ENCODE peak calls at places on chromosomes 16 and 17, in five cellular contexts. V is stimulated activated CD4-positive, alpha-beta T cell treated with anti-CD3 and anti-CD28 coated beads, Interleukin-1b, Interleukin-23, amount 100 ng/mL, for 1 hour; Z is naive thymus-derived CD8-positive, alpha-beta T cell; H is H9; C is nephron progenitor cell. F is an unnamed sample.

GRCh38 chr16:83969771-83970429 is 1.9 kb downstream of the NECAB2 start:
- DNase-seq in V (no peak), Z (no peak), H (no peak), C (no peak), F (no peak)

GRCh38 chr17:46820592-46821450 is 2.3 kb upstream of the WNT3 start:
- DNase-seq in V (no peak), Z (no peak), H (peak), C (no peak), F (no peak)

GRCh38 chr17:44901323-44901965 is 2.2 kb upstream of the EFTUD2 start:
- DNase-seq in V (no peak), Z (no peak), H (no peak), C (no peak), F (peak)

GRCh38 chr17:48505788-48506187 is 25.0 kb downstream of the HOXB1 start:
- DNase-seq in V (peak), Z (peak), H (no peak), C (no peak), F (no peak)

GRCh38 chr16:17409894-17410293 is 60.9 kb downstream of the XYLT1 start:
- DNase-seq in V (no peak), Z (no peak), H (no peak), C (no peak), F (no peak)

GRCh38 chr17:80724723-80725388 is 180.2 kb downstream of the RPTOR start:
- DNase-seq in V (no peak), Z (no peak), H (no peak), C (no peak), F (no peak)

GRCh38 chr16:83964684-83965443 is 3.2 kb upstream of the NECAB2 start:
- DNase-seq in V (no peak), Z (no peak), H (no peak), C (no peak), F (no peak)

GRCh38 chr16:82008957-82009592 is 2.2 kb downstream of the SDR42E1 start:
- DNase-seq in V (no peak), Z (no peak), H (no peak), C (no peak), F (no peak)

GRCh38 chr17:55454906-55455474 is 33.4 kb upstream of the MMD start:
- DNase-seq in V (no peak), Z (no peak), H (no peak), C (no peak), F (no peak)

GRCh38 chr16:6446370-6446769 is 886.3 kb upstream of the RBFOX1 start:
- DNase-seq in V (no peak), Z (no peak), H (no peak), C (no peak), F (peak)

GRCh38 chr17:63843387-63844292 is 1.2 kb upstream of the SMARCD2 start:
- DNase-seq in V (no peak), Z (peak), H (no peak), C (no peak), F (no peak)

GRCh38 chr16:57544129-57544653 is 1.7 kb downstream of the ADGRG5 start:
- DNase-seq in V (no peak), Z (no peak), H (peak), C (no peak), F (no peak)

GRCh38 chr17:75980188-75981018 is 1.4 kb downstream of the TEN1 start:
- DNase-seq in V (no peak), Z (no peak), H (no peak), C (no peak), F (no peak)

GRCh38 chr17:76005263-76006149 is 4.9 kb downstream of the CDK3 start:
- DNase-seq in V (peak), Z (peak), H (peak), C (peak), F (peak)